ENCODE peak calls at places on chromosomes 1 and 21, in four cellular contexts. One of them, this sample, is unnamed.

GRCh38 chr1:53639996-53640695 is 98.8 kb downstream of the GLIS1 start:
- DNase-seq in heart left ventricle: peak; percentile 23
- DNase-seq in AG04450: no peak
- DNase-seq in T-helper 9 cell: no peak
- DNase-seq in this sample: no peak

GRCh38 chr21:17793675-17794123 is 25.5 kb downstream of the C21orf91 start:
- DNase-seq in heart left ventricle: no peak
- DNase-seq in AG04450: peak; percentile 11
- DNase-seq in T-helper 9 cell: no peak
- DNase-seq in this sample: peak; percentile 43

GRCh38 chr1:211198880-211199279 is 60.3 kb upstream of the RCOR3 start:
- DNase-seq in heart left ventricle: no peak
- DNase-seq in AG04450: no peak
- DNase-seq in T-helper 9 cell: no peak
- DNase-seq in this sample: no peak

GRCh38 chr1:89633745-89634625 is 1.1 kb downstream of the LRRC8C start:
- DNase-seq in heart left ventricle: no peak
- DNase-seq in AG04450: no peak
- DNase-seq in T-helper 9 cell: no peak
- DNase-seq in this sample: peak; percentile 57

GRCh38 chr1:7616953-7617352 is 154.1 kb upstream of the VAMP3 start:
- DNase-seq in heart left ventricle: no peak
- DNase-seq in AG04450: no peak
- DNase-seq in T-helper 9 cell: no peak
- DNase-seq in this sample: no peak

GRCh38 chr1:32071758-32072621 is 749 bp upstream of the TMEM39B start:
- DNase-seq in heart left ventricle: no peak
- DNase-seq in AG04450: peak; percentile 36
- DNase-seq in T-helper 9 cell: no peak
- DNase-seq in this sample: peak; percentile 81

GRCh38 chr21:29753216-29753615 is 186.6 kb downstream of the GRIK1 start:
- DNase-seq in heart left ventricle: no peak
- DNase-seq in AG04450: no peak
- DNase-seq in T-helper 9 cell: no peak
- DNase-seq in this sample: peak; percentile 33

GRCh38 chr21:44253832-44254700 is 7.6 kb downstream of the DNMT3L start:
- DNase-seq in heart left ventricle: peak; percentile 51
- DNase-seq in AG04450: no peak
- DNase-seq in T-helper 9 cell: no peak
- DNase-seq in this sample: no peak

GRCh38 chr1:229478852-229479251 is 29.3 kb downstream of the NUP133 start:
- DNase-seq in heart left ventricle: no peak
- DNase-seq in AG04450: no peak
- DNase-seq in T-helper 9 cell: no peak
- DNase-seq in this sample: no peak

GRCh38 chr1:57633055-57633454 is 209.2 kb upstream of the DAB1 start:
- DNase-seq in heart left ventricle: no peak
- DNase-seq in AG04450: no peak
- DNase-seq in T-helper 9 cell: no peak
- DNase-seq in this sample: no peak

GRCh38 chr21:25862596-25862995 is 127.8 kb downstream of the GABPA start:
- DNase-seq in heart left ventricle: no peak
- DNase-seq in AG04450: no peak
- DNase-seq in T-helper 9 cell: no peak
- DNase-seq in this sample: peak; percentile 46

GRCh38 chr1:206109718-206110117 is 7.5 kb downstream of the AVPR1B start:
- DNase-seq in heart left ventricle: no peak
- DNase-seq in AG04450: no peak
- DNase-seq in T-helper 9 cell: no peak
- DNase-seq in this sample: no peak

GRCh38 chr1:43035821-43036456 is 77.3 kb upstream of the SLC2A1 start:
- DNase-seq in heart left ventricle: no peak
- DNase-seq in AG04450: no peak
- DNase-seq in T-helper 9 cell: no peak
- DNase-seq in this sample: no peak

GRCh38 chr1:154410185-154410827 is 5.2 kb downstream of the IL6R start:
- DNase-seq in heart left ventricle: no peak
- DNase-seq in AG04450: no peak
- DNase-seq in T-helper 9 cell: no peak
- DNase-seq in this sample: no peak

GRCh38 chr1:31522556-31522845 is 53.8 kb upstream of the TINAGL1 start:
- DNase-seq in heart left ventricle: no peak
- DNase-seq in AG04450: no peak
- DNase-seq in T-helper 9 cell: no peak
- DNase-seq in this sample: no peak

GRCh38 chr21:30044447-30045064 is 104.8 kb upstream of the GRIK1 start:
- DNase-seq in heart left ventricle: no peak
- DNase-seq in AG04450: no peak
- DNase-seq in T-helper 9 cell: no peak
- DNase-seq in this sample: peak; percentile 28

GRCh38 chr1:115647507-115647906 is 5.7 kb downstream of the VANGL1 start:
- DNase-seq in heart left ventricle: no peak
- DNase-seq in AG04450: no peak
- DNase-seq in T-helper 9 cell: no peak
- DNase-seq in this sample: no peak

GRCh38 chr21:33549848-33550771 is 7.3 kb downstream of the SON start:
- DNase-seq in heart left ventricle: no peak
- DNase-seq in AG04450: no peak
- DNase-seq in T-helper 9 cell: no peak
- DNase-seq in this sample: no peak

GRCh38 chr1:145688328-145688727 is 18.8 kb downstream of the PDZK1 start:
- DNase-seq in heart left ventricle: no peak
- DNase-seq in AG04450: no peak
- DNase-seq in T-helper 9 cell: no peak
- DNase-seq in this sample: no peak

GRCh38 chr21:34795152-34796141 is 126.7 kb downstream of the CLIC6 start:
- DNase-seq in heart left ventricle: no peak
- DNase-seq in AG04450: no peak
- DNase-seq in T-helper 9 cell: no peak
- DNase-seq in this sample: peak; percentile 91

GRCh38 chr1:115320368-115320767 is 17.7 kb downstream of the NGF start:
- DNase-seq in heart left ventricle: no peak
- DNase-seq in AG04450: no peak
- DNase-seq in T-helper 9 cell: no peak
- DNase-seq in this sample: peak; percentile 46

GRCh38 chr1:88731475-88731874 is 47.4 kb downstream of the PKN2 start:
- DNase-seq in heart left ventricle: no peak
- DNase-seq in AG04450: peak; percentile 82
- DNase-seq in T-helper 9 cell: no peak
- DNase-seq in this sample: peak; percentile 94

GRCh38 chr1:10646347-10646861 is 150.0 kb downstream of the CASZ1 start:
- DNase-seq in heart left ventricle: no peak
- DNase-seq in AG04450: peak; percentile 20
- DNase-seq in T-helper 9 cell: no peak
- DNase-seq in this sample: peak; percentile 76

GRCh38 chr1:232853994-232854532 is 48.8 kb downstream of the MAP10 start:
- DNase-seq in heart left ventricle: no peak
- DNase-seq in AG04450: peak; percentile 43
- DNase-seq in T-helper 9 cell: no peak
- DNase-seq in this sample: peak; percentile 91

GRCh38 chr1:74767490-74767889 is 34.5 kb downstream of the TYW3 start:
- DNase-seq in heart left ventricle: no peak
- DNase-seq in AG04450: no peak
- DNase-seq in T-helper 9 cell: no peak
- DNase-seq in this sample: peak; percentile 36

GRCh38 chr1:152167835-152168534 is 9.0 kb upstream of the RPTN start:
- DNase-seq in heart left ventricle: no peak
- DNase-seq in AG04450: no peak
- DNase-seq in T-helper 9 cell: no peak
- DNase-seq in this sample: peak; percentile 89

GRCh38 chr1:161723459-161724149 is 2.3 kb downstream of the FCRLB start:
- DNase-seq in heart left ventricle: no peak
- DNase-seq in AG04450: no peak
- DNase-seq in T-helper 9 cell: no peak
- DNase-seq in this sample: no peak

GRCh38 chr1:68173283-68174172 is 58.8 kb downstream of the WLS start:
- DNase-seq in heart left ventricle: no peak
- DNase-seq in AG04450: no peak
- DNase-seq in T-helper 9 cell: no peak
- DNase-seq in this sample: peak; percentile 60

GRCh38 chr1:154851392-154852177 is 18.5 kb downstream of the KCNN3 start:
- DNase-seq in heart left ventricle: no peak
- DNase-seq in AG04450: no peak
- DNase-seq in T-helper 9 cell: no peak
- DNase-seq in this sample: no peak

GRCh38 chr1:235882816-235883215 is 16.1 kb upstream of the LYST start:
- DNase-seq in heart left ventricle: no peak
- DNase-seq in AG04450: no peak
- DNase-seq in T-helper 9 cell: no peak
- DNase-seq in this sample: peak; percentile 35

This sample was measured in GM23248.